ENCODE peak calls at places on chromosomes 11 and 22, in five cellular contexts. T is spleen, S is heart left ventricle, I is adrenal gland, R is Peyer's patch. P is an unnamed sample.

GRCh38 chr11:38594881-38595280 is 1996.8 kb upstream of the RAG2 start:
- DNase-seq in R (no peak), I (no peak), T (no peak), S (no peak), P (peak; percentile 47)

GRCh38 chr11:16738949-16739262 is 459 bp downstream of the C11orf58 start:
- DNase-seq in T (no peak), I (no peak), S (no peak), R (no peak), P (no peak)

GRCh38 chr11:102313225-102313940 is 3.9 kb upstream of the BIRC3 start:
- DNase-seq in S (no peak), T (no peak), I (no peak), R (no peak), P (no peak)

GRCh38 chr22:20446383-20446970 is 8.9 kb upstream of the SCARF2 start:
- DNase-seq in S (peak; percentile 12), R (no peak), T (peak; percentile 64), I (no peak), P (no peak)

GRCh38 chr11:132099692-132100091 is 729.3 kb downstream of the NTM start:
- DNase-seq in T (no peak), R (no peak), I (no peak), S (no peak), P (peak; percentile 8)

GRCh38 chr22:23072035-23072910 is 2.0 kb downstream of the GNAZ start:
- DNase-seq in T (peak; percentile 69), R (no peak), I (no peak), S (peak; percentile 4), P (no peak)

GRCh38 chr11:46238078-46238966 is 39.1 kb upstream of the CREB3L1 start:
- DNase-seq in R (peak; percentile 78), I (peak; percentile 90), T (peak; percentile 94), S (peak; percentile 83), P (peak; percentile 90)

GRCh38 chr22:30290679-30291333 is 1.5 kb upstream of the CASTOR1 start:
- DNase-seq in I (peak; percentile 95), S (peak; percentile 92), R (peak; percentile 79), T (peak; percentile 87), P (peak; percentile 26)

GRCh38 chr11:57567210-57567511 is 311 bp downstream of the UBE2L6 start:
- DNase-seq in R (peak; percentile 56), S (no peak), I (no peak), T (no peak), P (peak; percentile 73)

GRCh38 chr11:114232400-114233070 is 63.7 kb upstream of the NNMT start:
- DNase-seq in I (no peak), T (no peak), R (no peak), S (no peak), P (no peak)

GRCh38 chr11:34169664-34170063 is 64.2 kb downstream of the NAT10 start:
- DNase-seq in S (no peak), T (no peak), I (no peak), R (no peak), P (no peak)

GRCh38 chr11:111718436-111719325 is 47.5 kb downstream of the PPP2R1B start:
- DNase-seq in I (peak; percentile 47), S (no peak), T (no peak), R (no peak), P (no peak)

GRCh38 chr11:9075441-9076000 is 15.9 kb downstream of the SCUBE2 start:
- DNase-seq in S (peak; percentile 34), I (no peak), T (no peak), R (no peak), P (no peak)

GRCh38 chr11:86519064-86519911 is 144.6 kb downstream of the CCDC81 start:
- DNase-seq in S (peak; percentile 38), T (no peak), R (no peak), I (no peak), P (no peak)

GRCh38 chr11:73013021-73013420 is 129.1 kb downstream of the FCHSD2 start:
- DNase-seq in S (no peak), I (no peak), T (no peak), R (no peak), P (no peak)

GRCh38 chr11:121550247-121551132 is 97.7 kb upstream of the SORL1-AS1 start:
- DNase-seq in I (no peak), R (no peak), S (no peak), T (no peak), P (no peak)

GRCh38 chr11:35662649-35663407 is at the start of gene TRIM44:
- DNase-seq in T (peak; percentile 96), I (peak; percentile 87), S (peak; percentile 88), R (peak; percentile 93), P (peak; percentile 83)

GRCh38 chr11:93476796-93477195 is 66.4 kb downstream of the SMCO4 start:
- DNase-seq in R (no peak), T (no peak), I (no peak), S (no peak), P (no peak)

GRCh38 chr11:57777969-57778317 is 16.3 kb downstream of the CTNND1 start:
- DNase-seq in I (no peak), S (no peak), R (peak; percentile 85), T (no peak), P (no peak)

GRCh38 chr11:22680628-22681027 is 14.2 kb downstream of the GAS2 start:
- DNase-seq in R (no peak), I (no peak), T (no peak), S (no peak), P (no peak)
- TF ChIP-seq POLR2A in R (no peak), I (no peak), T (no peak), S (no peak), P (no peak)

GRCh38 chr11:63862923-63863322 is 24.0 kb downstream of the MARK2 start:
- DNase-seq in T (no peak), S (no peak), I (no peak), R (peak; percentile 64), P (no peak)
- TF ChIP-seq POLR2A in T (no peak), S (no peak), I (no peak), R (no peak), P (no peak)

GRCh38 chr11:66243816-66244215 is 24.6 kb upstream of the RAB1B start:
- DNase-seq in I (no peak), T (no peak), R (no peak), S (no peak), P (no peak)
- TF ChIP-seq POLR2A in I (no peak), T (no peak), R (no peak), S (no peak), P (no peak)

GRCh38 chr11:84142411-84142810 is 856.2 kb upstream of the CCDC90B start:
- DNase-seq in T (no peak), S (no peak), I (no peak), R (no peak), P (no peak)
- TF ChIP-seq POLR2A in T (no peak), S (no peak), I (no peak), R (no peak), P (no peak)

P was measured in erythroblast.